ENCODE peak calls at places on chromosomes 11 and 22, in five cellular contexts. One of them, this sample, is unnamed.

GRCh38 chr22:20630873-20631617 is 123.6 kb downstream of the MED15 start:
- DNase-seq in GM23248: no peak
- DNase-seq in heart left ventricle: no peak
- DNase-seq in CD8-positive, alpha-beta memory T cell: no peak
- DNase-seq in A549: no peak
- DNase-seq in this sample: no peak

GRCh38 chr11:77559686-77560425 is 29.9 kb upstream of the AQP11 start:
- DNase-seq in GM23248: peak; percentile 89
- DNase-seq in heart left ventricle: no peak
- DNase-seq in CD8-positive, alpha-beta memory T cell: no peak
- DNase-seq in A549: peak; percentile 61
- DNase-seq in this sample: no peak

GRCh38 chr11:43930868-43931716 is 11.3 kb upstream of the C11orf96 start:
- DNase-seq in GM23248: no peak
- DNase-seq in heart left ventricle: no peak
- DNase-seq in CD8-positive, alpha-beta memory T cell: no peak
- DNase-seq in A549: no peak
- DNase-seq in this sample: no peak

GRCh38 chr22:31496735-31497146 is 405 bp downstream of the SFI1 start:
- DNase-seq in GM23248: peak; percentile 60
- DNase-seq in heart left ventricle: peak; percentile 43
- DNase-seq in CD8-positive, alpha-beta memory T cell: no peak
- DNase-seq in A549: no peak
- DNase-seq in this sample: peak; percentile 69

GRCh38 chr11:8025123-8025522 is 38.0 kb downstream of the EIF3F start:
- DNase-seq in GM23248: peak; percentile 26
- DNase-seq in heart left ventricle: no peak
- DNase-seq in CD8-positive, alpha-beta memory T cell: no peak
- DNase-seq in A549: no peak
- DNase-seq in this sample: no peak

GRCh38 chr22:33920927-33921575 is 775 bp upstream of the LARGE1 start:
- DNase-seq in GM23248: peak; percentile 99
- DNase-seq in heart left ventricle: peak; percentile 99
- DNase-seq in CD8-positive, alpha-beta memory T cell: peak; percentile 79
- DNase-seq in A549: peak; percentile 85
- DNase-seq in this sample: peak; percentile 99

GRCh38 chr11:61343792-61344745 is 11.0 kb downstream of the TKFC start:
- DNase-seq in GM23248: no peak
- DNase-seq in heart left ventricle: no peak
- DNase-seq in CD8-positive, alpha-beta memory T cell: no peak
- DNase-seq in A549: no peak
- DNase-seq in this sample: no peak

GRCh38 chr22:32951081-32951806 is 106.9 kb downstream of the SYN3 start:
- DNase-seq in GM23248: no peak
- DNase-seq in heart left ventricle: no peak
- DNase-seq in CD8-positive, alpha-beta memory T cell: no peak
- DNase-seq in A549: no peak
- DNase-seq in this sample: no peak

GRCh38 chr22:19966908-19967750 is 25.5 kb upstream of the TXNRD2 start:
- DNase-seq in GM23248: no peak
- DNase-seq in heart left ventricle: no peak
- DNase-seq in CD8-positive, alpha-beta memory T cell: no peak
- DNase-seq in A549: no peak
- DNase-seq in this sample: no peak

GRCh38 chr11:48129697-48130395 is 86.8 kb upstream of the OR4B1 start:
- DNase-seq in GM23248: no peak
- DNase-seq in heart left ventricle: no peak
- DNase-seq in CD8-positive, alpha-beta memory T cell: no peak
- DNase-seq in A549: no peak
- DNase-seq in this sample: no peak

GRCh38 chr22:44192098-44192810 is 11.5 kb downstream of the PARVG start:
- DNase-seq in GM23248: peak; percentile 43
- DNase-seq in heart left ventricle: no peak
- DNase-seq in CD8-positive, alpha-beta memory T cell: peak; percentile 42
- DNase-seq in A549: peak; percentile 56
- DNase-seq in this sample: peak; percentile 61

GRCh38 chr11:4044971-4045646 is 49.5 kb upstream of the RRM1 start:
- DNase-seq in GM23248: no peak
- DNase-seq in heart left ventricle: peak; percentile 34
- DNase-seq in CD8-positive, alpha-beta memory T cell: no peak
- DNase-seq in A549: no peak
- DNase-seq in this sample: peak; percentile 66

GRCh38 chr11:28822596-28822995 is 714.4 kb downstream of the METTL15 start:
- DNase-seq in GM23248: no peak
- DNase-seq in heart left ventricle: no peak
- DNase-seq in CD8-positive, alpha-beta memory T cell: no peak
- DNase-seq in A549: no peak
- DNase-seq in this sample: no peak

GRCh38 chr11:120218695-120219033 is 7.8 kb downstream of the OAF start:
- DNase-seq in GM23248: no peak
- DNase-seq in heart left ventricle: no peak
- DNase-seq in CD8-positive, alpha-beta memory T cell: no peak
- DNase-seq in A549: no peak
- DNase-seq in this sample: no peak

GRCh38 chr11:19951558-19952083 is 208.7 kb downstream of the DBX1 start:
- DNase-seq in GM23248: peak; percentile 72
- DNase-seq in heart left ventricle: no peak
- DNase-seq in CD8-positive, alpha-beta memory T cell: peak; percentile 13
- DNase-seq in A549: peak; percentile 64
- DNase-seq in this sample: no peak

GRCh38 chr11:64864473-64865285 is 13.7 kb downstream of the EHD1 start:
- DNase-seq in GM23248: peak; percentile 96
- DNase-seq in heart left ventricle: peak; percentile 88
- DNase-seq in CD8-positive, alpha-beta memory T cell: no peak
- DNase-seq in A549: no peak
- DNase-seq in this sample: peak; percentile 94

GRCh38 chr22:48609279-48609865 is 1218.3 kb downstream of the BRD1 start:
- DNase-seq in GM23248: no peak
- DNase-seq in heart left ventricle: no peak
- DNase-seq in CD8-positive, alpha-beta memory T cell: no peak
- DNase-seq in A549: no peak
- DNase-seq in this sample: peak; percentile 9

GRCh38 chr11:130601141-130601540 is 152.7 kb downstream of the ADAMTS15 start:
- DNase-seq in GM23248: peak; percentile 64
- DNase-seq in heart left ventricle: peak; percentile 89
- DNase-seq in CD8-positive, alpha-beta memory T cell: no peak
- DNase-seq in A549: no peak
- DNase-seq in this sample: peak; percentile 91

GRCh38 chr11:113796663-113797259 is 17.2 kb downstream of the CLDN25 start:
- DNase-seq in GM23248: peak; percentile 73
- DNase-seq in heart left ventricle: no peak
- DNase-seq in CD8-positive, alpha-beta memory T cell: no peak
- DNase-seq in A549: peak; percentile 31
- DNase-seq in this sample: no peak

GRCh38 chr11:19018901-19019300 is 41.6 kb downstream of the MRGPRX2 start:
- DNase-seq in GM23248: no peak
- DNase-seq in heart left ventricle: no peak
- DNase-seq in CD8-positive, alpha-beta memory T cell: no peak
- DNase-seq in A549: no peak
- DNase-seq in this sample: no peak

GRCh38 chr11:86211619-86212018 is 32.9 kb upstream of the EED start:
- DNase-seq in GM23248: no peak
- DNase-seq in heart left ventricle: no peak
- DNase-seq in CD8-positive, alpha-beta memory T cell: no peak
- DNase-seq in A549: no peak
- DNase-seq in this sample: no peak

GRCh38 chr11:19938051-19938856 is 222.0 kb downstream of the DBX1 start:
- DNase-seq in GM23248: peak; percentile 82
- DNase-seq in heart left ventricle: no peak
- DNase-seq in CD8-positive, alpha-beta memory T cell: no peak
- DNase-seq in A549: peak; percentile 63
- DNase-seq in this sample: peak; percentile 43

GRCh38 chr22:42318967-42319366 is 48.5 kb upstream of the TCF20 start:
- DNase-seq in GM23248: no peak
- DNase-seq in heart left ventricle: no peak
- DNase-seq in CD8-positive, alpha-beta memory T cell: no peak
- DNase-seq in A549: no peak
- DNase-seq in this sample: no peak

GRCh38 chr11:102312656-102313055 is 4.6 kb upstream of the BIRC3 start:
- DNase-seq in GM23248: peak; percentile 32
- DNase-seq in heart left ventricle: no peak
- DNase-seq in CD8-positive, alpha-beta memory T cell: no peak
- DNase-seq in A549: no peak
- DNase-seq in this sample: no peak

GRCh38 chr22:19085233-19086043 is 36.8 kb downstream of the DGCR2 start:
- DNase-seq in GM23248: peak; percentile 56
- DNase-seq in heart left ventricle: no peak
- DNase-seq in CD8-positive, alpha-beta memory T cell: no peak
- DNase-seq in A549: peak; percentile 18
- DNase-seq in this sample: no peak

GRCh38 chr11:45928535-45929215 is 6.2 kb downstream of the LARGE2 start:
- DNase-seq in GM23248: no peak
- DNase-seq in heart left ventricle: no peak
- DNase-seq in CD8-positive, alpha-beta memory T cell: no peak
- DNase-seq in A549: no peak
- DNase-seq in this sample: peak; percentile 39

GRCh38 chr22:23219787-23220484 is 39.6 kb downstream of the BCR start:
- DNase-seq in GM23248: peak; percentile 73
- DNase-seq in heart left ventricle: peak; percentile 56
- DNase-seq in CD8-positive, alpha-beta memory T cell: no peak
- DNase-seq in A549: no peak
- DNase-seq in this sample: peak; percentile 42

GRCh38 chr22:23220485-23221350 is 40.4 kb downstream of the BCR start:
- DNase-seq in GM23248: peak; percentile 88
- DNase-seq in heart left ventricle: peak; percentile 52
- DNase-seq in CD8-positive, alpha-beta memory T cell: no peak
- DNase-seq in A549: no peak
- DNase-seq in this sample: no peak

GRCh38 chr22:23218053-23218866 is 38.0 kb downstream of the BCR start:
- DNase-seq in GM23248: no peak
- DNase-seq in heart left ventricle: no peak
- DNase-seq in CD8-positive, alpha-beta memory T cell: no peak
- DNase-seq in A549: no peak
- DNase-seq in this sample: no peak

GRCh38 chr22:23218867-23219251 is 38.5 kb downstream of the BCR start:
- DNase-seq in GM23248: no peak
- DNase-seq in heart left ventricle: no peak
- DNase-seq in CD8-positive, alpha-beta memory T cell: no peak
- DNase-seq in A549: no peak
- DNase-seq in this sample: no peak

DNA sequence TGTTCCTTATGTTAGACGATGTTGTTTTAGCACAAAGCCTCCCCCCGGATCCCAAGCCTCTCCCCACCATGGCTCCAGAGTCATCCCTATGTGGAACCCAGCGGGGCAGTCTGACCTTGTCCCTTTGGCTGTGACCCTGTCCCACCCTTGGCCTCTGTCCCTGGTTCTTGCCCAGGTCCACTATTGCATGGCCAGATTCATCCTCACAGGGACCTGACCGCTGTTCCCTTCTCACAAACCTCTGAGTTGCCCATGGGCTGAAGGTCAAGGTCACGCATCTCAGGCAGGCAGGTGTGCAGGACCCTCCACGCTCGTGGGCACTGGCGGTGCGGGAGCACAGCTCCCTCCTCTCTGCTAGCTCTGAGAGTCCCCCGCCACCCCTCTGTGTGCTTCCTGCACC is 39.0 kb downstream of the BCR start:
- DNase-seq in GM23248: no peak
- DNase-seq in heart left ventricle: no peak
- DNase-seq in CD8-positive, alpha-beta memory T cell: no peak
- DNase-seq in A549: no peak
- DNase-seq in this sample: no peak
- H3K4me3 ChIP-seq in GM23248: no peak overlapping the region
- H3K4me3 ChIP-seq in heart left ventricle: no peak overlapping the region
- H3K4me3 ChIP-seq in CD8-positive, alpha-beta memory T cell: peak overlapping the region; percentile 30
- H3K4me3 ChIP-seq in A549: no peak overlapping the region
- H3K4me3 ChIP-seq in this sample: no peak overlapping the region

GRCh38 chr11:93485983-93486382 is 57.2 kb downstream of the SMCO4 start:
- DNase-seq in GM23248: no peak
- DNase-seq in heart left ventricle: no peak
- DNase-seq in CD8-positive, alpha-beta memory T cell: no peak
- DNase-seq in A549: no peak
- DNase-seq in this sample: no peak
- H3K4me1 ChIP-seq in GM23248: no peaks in the 10 kb centered on the region
- H3K4me1 ChIP-seq in heart left ventricle: peaks cover 5% of the 10 kb centered on the region
- H3K4me1 ChIP-seq in CD8-positive, alpha-beta memory T cell: no peaks in the 10 kb centered on the region
- H3K4me1 ChIP-seq in A549: no peaks in the 10 kb centered on the region
- H3K4me1 ChIP-seq in this sample: no peaks in the 10 kb centered on the region

GRCh38 chr11:97912629-97913028 is 1108.1 kb upstream of the CNTN5 start:
- DNase-seq in GM23248: no peak
- DNase-seq in heart left ventricle: no peak
- DNase-seq in CD8-positive, alpha-beta memory T cell: no peak
- DNase-seq in A549: no peak
- DNase-seq in this sample: no peak

GRCh38 chr11:97902828-97903227 is 1117.9 kb upstream of the CNTN5 start:
- DNase-seq in GM23248: no peak
- DNase-seq in heart left ventricle: no peak
- DNase-seq in CD8-positive, alpha-beta memory T cell: no peak
- DNase-seq in A549: no peak
- DNase-seq in this sample: no peak

GRCh38 chr11:97905101-97905500 is 1115.6 kb upstream of the CNTN5 start:
- DNase-seq in GM23248: no peak
- DNase-seq in heart left ventricle: no peak
- DNase-seq in CD8-positive, alpha-beta memory T cell: no peak
- DNase-seq in A549: no peak
- DNase-seq in this sample: no peak

GRCh38 chr11:97909544-97910394 is 1111.0 kb upstream of the CNTN5 start:
- DNase-seq in GM23248: peak; percentile 34
- DNase-seq in heart left ventricle: no peak
- DNase-seq in CD8-positive, alpha-beta memory T cell: no peak
- DNase-seq in A549: no peak
- DNase-seq in this sample: no peak

DNA sequence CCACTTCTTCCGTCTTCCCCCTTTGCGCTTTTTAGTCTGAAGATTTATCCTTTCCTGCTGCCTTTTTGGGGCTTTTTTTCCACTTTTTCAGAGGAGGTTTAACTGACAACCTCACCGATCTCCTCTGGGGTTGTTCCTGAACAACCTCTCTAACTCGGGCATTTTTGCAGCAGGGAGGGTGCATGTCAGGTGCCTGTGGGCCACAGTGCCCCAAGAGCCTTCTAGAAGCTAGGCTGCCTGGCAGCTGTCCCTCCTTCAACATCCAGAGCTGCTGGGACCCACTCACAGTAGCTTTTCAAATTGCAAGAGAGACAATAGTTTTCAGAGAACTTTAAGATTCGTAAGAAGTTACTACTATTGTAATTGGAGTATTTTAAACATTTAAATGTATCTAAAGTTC is 1112.4 kb upstream of the CNTN5 start:
- DNase-seq in GM23248: no peak
- DNase-seq in heart left ventricle: no peak
- DNase-seq in CD8-positive, alpha-beta memory T cell: no peak
- DNase-seq in A549: no peak
- DNase-seq in this sample: no peak
- H3K27ac ChIP-seq in GM23248: no peak overlapping the region
- H3K27ac ChIP-seq in heart left ventricle: no peak overlapping the region
- H3K27ac ChIP-seq in CD8-positive, alpha-beta memory T cell: no peak overlapping the region
- H3K27ac ChIP-seq in A549: no peak overlapping the region
- H3K27ac ChIP-seq in this sample: no peak overlapping the region

DNA sequence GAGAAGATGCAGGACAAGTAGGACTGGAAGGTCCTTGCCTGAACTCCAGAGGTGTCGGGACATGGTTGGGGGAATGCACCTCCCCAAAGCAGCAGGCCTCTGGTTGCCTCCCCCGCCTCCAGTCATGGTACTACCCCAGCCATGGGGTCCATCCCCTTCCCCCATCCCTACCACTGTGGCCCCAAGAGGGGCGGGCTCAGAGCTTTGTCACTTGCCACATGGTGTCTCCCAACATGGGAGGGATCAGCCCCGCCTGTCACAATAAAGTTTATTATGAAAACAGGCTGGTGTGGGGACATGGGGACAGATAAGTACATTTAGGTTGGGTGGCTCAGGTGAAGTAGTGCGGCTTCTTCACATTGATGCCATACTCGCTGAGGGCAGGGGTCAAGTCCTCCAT is 1.4 kb downstream of the TAF10 start:
- DNase-seq in GM23248: no peak
- DNase-seq in heart left ventricle: no peak
- DNase-seq in CD8-positive, alpha-beta memory T cell: no peak
- DNase-seq in A549: no peak
- DNase-seq in this sample: no peak
- H3K4me3 ChIP-seq in GM23248: peak overlapping the region; percentile 74
- H3K4me3 ChIP-seq in heart left ventricle: no peak overlapping the region
- H3K4me3 ChIP-seq in CD8-positive, alpha-beta memory T cell: no peak overlapping the region
- H3K4me3 ChIP-seq in A549: peak overlapping the region; percentile 78
- H3K4me3 ChIP-seq in this sample: no peak overlapping the region

This sample was measured in right cardiac atrium.